ENCODE peak calls at places on chromosomes 16 and 17, in five cellular contexts. J, Y, O, C and S are unnamed samples.

GRCh38 chr16:88069397-88070168 is 118.3 kb downstream of the BANP start:
- DNase-seq in J (no peak), Y (no peak), O (no peak), C (no peak), S (no peak)

GRCh38 chr16:985237-985636 is 3.7 kb downstream of the SOX8 start:
- DNase-seq in J (no peak), Y (no peak), O (no peak), C (no peak), S (no peak)

GRCh38 chr17:48024149-48025039 is 13.2 kb downstream of the COPZ2 start:
- DNase-seq in J (peak), Y (peak), O (peak), C (no peak), S (peak)

GRCh38 chr17:77251622-77252021 is 110.9 kb downstream of the SEC14L1 start:
- DNase-seq in J (no peak), Y (no peak), O (no peak), C (no peak), S (no peak)

GRCh38 chr17:10036511-10037061 is 131.5 kb upstream of the RCVRN start:
- DNase-seq in J (peak), Y (no peak), O (no peak), C (no peak), S (no peak)

GRCh38 chr17:7650509-7651096 is at the start of gene ATP1B2:
- DNase-seq in J (peak), Y (peak), O (peak), C (peak), S (peak)

GRCh38 chr17:50864747-50865059 is 1.5 kb downstream of the TOB1 start:
- DNase-seq in J (no peak), Y (no peak), O (no peak), C (no peak), S (no peak)

GRCh38 chr16:867421-868385 is 67.2 kb upstream of the GNG13 start:
- DNase-seq in J (no peak), Y (no peak), O (no peak), C (no peak), S (no peak)

GRCh38 chr16:68526143-68526781 is 12.8 kb upstream of the ZFP90 start:
- DNase-seq in J (no peak), Y (no peak), O (no peak), C (no peak), S (no peak)

GRCh38 chr16:55701442-55702319 is 45.9 kb downstream of the SLC6A2 start:
- DNase-seq in J (peak), Y (peak), O (peak), C (peak), S (peak)

GRCh38 chr16:81451753-81452680 is 7.4 kb downstream of the CMIP start:
- DNase-seq in J (no peak), Y (no peak), O (no peak), C (no peak), S (no peak)

GRCh38 chr17:65627108-65627507 is 65.7 kb upstream of the AXIN2 start:
- DNase-seq in J (no peak), Y (no peak), O (no peak), C (no peak), S (no peak)

GRCh38 chr17:8997994-8998628 is 23.2 kb upstream of the NTN1 start:
- DNase-seq in J (peak), Y (peak), O (peak), C (peak), S (peak)

GRCh38 chr17:82967268-82968032 is 112.0 kb upstream of the METRNL start:
- DNase-seq in J (no peak), Y (no peak), O (no peak), C (no peak), S (no peak)

GRCh38 chr17:57050303-57050702 is 34.7 kb upstream of the AKAP1 start:
- DNase-seq in J (no peak), Y (no peak), O (no peak), C (no peak), S (no peak)

GRCh38 chr17:28471531-28472342 is 1.7 kb upstream of the SLC13A2 start:
- DNase-seq in J (no peak), Y (no peak), O (peak), C (no peak), S (peak)

GRCh38 chr17:47698749-47699535 is 5.0 kb downstream of the TBKBP1 start:
- DNase-seq in J (peak), Y (peak), O (peak), C (peak), S (peak)

GRCh38 chr17:47649972-47650524 is 329 bp downstream of the KPNB1 start:
- DNase-seq in J (no peak), Y (no peak), O (peak), C (no peak), S (no peak)

GRCh38 chr16:20833081-20833480 is 26.8 kb downstream of the REXO5 start:
- DNase-seq in J (no peak), Y (no peak), O (no peak), C (no peak), S (no peak)

GRCh38 chr16:35572186-35572585 is 2112.8 kb downstream of the TP53TG3F start:
- DNase-seq in J (no peak), Y (no peak), O (no peak), C (no peak), S (no peak)

GRCh38 chr16:59543641-59544040 is 809.5 kb upstream of the GOT2 start:
- DNase-seq in J (no peak), Y (no peak), O (peak), C (no peak), S (peak)

GRCh38 chr16:3246002-3246401 is 10.4 kb downstream of the MEFV start:
- DNase-seq in J (no peak), Y (no peak), O (no peak), C (no peak), S (no peak)

GRCh38 chr16:67936124-67936875 is at the start of gene PSMB10:
- DNase-seq in J (peak), Y (peak), O (peak), C (peak), S (peak)

GRCh38 chr16:56972403-56972802 is 10.7 kb downstream of the CETP start:
- DNase-seq in J (no peak), Y (no peak), O (no peak), C (no peak), S (no peak)

GRCh38 chr16:1825381-1825863 is 1.2 kb downstream of the HAGH start:
- DNase-seq in J (no peak), Y (no peak), O (no peak), C (no peak), S (no peak)

GRCh38 chr17:79619196-79619595 is 8.3 kb upstream of the RBFOX3 start:
- DNase-seq in J (no peak), Y (peak), O (no peak), C (no peak), S (no peak)

GRCh38 chr17:74780443-74781238 is 4.5 kb upstream of the NAT9 start:
- DNase-seq in J (no peak), Y (peak), O (no peak), C (no peak), S (peak)

GRCh38 chr17:1997587-1998425 is 27.3 kb downstream of the RTN4RL1 start:
- DNase-seq in J (no peak), Y (peak), O (no peak), C (no peak), S (no peak)

GRCh38 chr16:84839956-84840355 is 20.2 kb downstream of the CRISPLD2 start:
- DNase-seq in J (no peak), Y (peak), O (no peak), C (peak), S (peak)

GRCh38 chr16:30949655-30950515 is 1.0 kb downstream of the ORAI3 start:
- DNase-seq in J (peak), Y (peak), O (peak), C (peak), S (peak)

GRCh38 chr17:17416400-17417360 is 60.1 kb upstream of the MED9 start:
- DNase-seq in J (no peak), Y (no peak), O (peak), C (peak), S (peak)

GRCh38 chr16:46715769-46716305 is 26.4 kb downstream of the ORC6 start:
- DNase-seq in J (peak), Y (no peak), O (no peak), C (no peak), S (no peak)

GRCh38 chr17:8062435-8062806 is 23.6 kb downstream of the ALOX15B start:
- DNase-seq in J (no peak), Y (no peak), O (no peak), C (peak), S (peak)

GRCh38 chr17:77874303-77875050 is 84.0 kb upstream of the TNRC6C start:
- DNase-seq in J (no peak), Y (no peak), O (no peak), C (no peak), S (no peak)

GRCh38 chr17:4947411-4948165 is 742 bp downstream of the PFN1 start:
- DNase-seq in J (peak), Y (peak), O (no peak), C (peak), S (peak)

GRCh38 chr17:37489197-37490001 is at the start of gene DUSP14:
- DNase-seq in J (peak), Y (peak), O (peak), C (peak), S (peak)
- TF ChIP-seq CTCF in J (no peak), Y (no peak), O (no peak), C (no peak), S (no peak)

GRCh38 chr17:63524051-63524450 is 893 bp downstream of the KCNH6 start:
- DNase-seq in J (no peak), Y (no peak), O (no peak), C (no peak), S (no peak)
- TF ChIP-seq CTCF in J (no peak), Y (no peak), O (no peak), C (no peak), S (no peak)

DNA sequence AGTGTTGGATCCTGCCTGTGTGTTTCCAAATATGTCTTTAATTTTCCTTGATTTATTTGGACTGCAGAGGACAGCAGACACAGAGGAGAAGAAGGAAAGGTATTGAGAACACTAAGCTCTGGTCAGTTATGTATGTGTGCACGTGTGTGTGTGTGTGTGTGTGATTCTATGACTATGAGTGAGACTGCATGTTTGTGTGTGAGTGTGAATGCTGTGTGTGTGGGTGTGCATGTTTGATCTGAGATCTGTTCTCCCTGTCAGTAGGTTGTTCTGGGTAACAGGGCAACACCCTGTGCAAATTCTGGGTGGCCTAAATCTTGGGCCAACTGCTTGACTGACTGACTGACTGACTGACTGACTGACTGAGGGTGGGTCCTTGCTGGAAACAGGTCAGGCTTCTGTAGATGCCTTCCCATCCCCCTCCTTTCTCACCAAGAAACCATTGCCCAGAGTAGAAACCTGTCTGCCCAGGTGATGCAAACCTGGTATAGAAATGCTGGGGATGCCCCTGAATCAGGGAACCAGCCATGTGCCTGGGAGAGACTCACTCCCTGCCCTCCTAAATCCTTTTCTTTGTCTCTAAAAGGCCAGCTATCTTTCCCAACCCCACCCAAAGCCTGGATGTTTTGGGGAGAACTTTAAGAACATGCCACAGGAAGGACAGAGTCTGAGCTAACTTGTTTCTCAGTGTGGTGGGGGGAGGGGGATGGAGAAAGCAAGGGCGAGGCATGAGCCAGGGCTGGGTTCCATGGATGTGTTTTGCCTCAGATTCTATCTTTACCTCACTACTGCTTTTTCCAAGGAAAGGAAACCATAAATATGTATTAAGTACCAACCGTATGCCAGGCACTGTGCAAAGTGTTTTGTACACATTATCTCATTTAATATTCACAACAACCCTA is 4.4 kb upstream of the NR1D1 start:
- DNase-seq in J (no peak), Y (no peak), O (peak), C (no peak), S (no peak)
- TF ChIP-seq CTCF in J (no peak), Y (no peak), O (no peak), C (no peak), S (no peak)

GRCh38 chr17:19507673-19508326 is 25.9 kb upstream of the SLC47A1 start:
- DNase-seq in J (peak), Y (peak), O (peak), C (peak), S (peak)
- TF ChIP-seq CTCF in J (no peak), Y (no peak), O (no peak), C (no peak), S (no peak)

DNA sequence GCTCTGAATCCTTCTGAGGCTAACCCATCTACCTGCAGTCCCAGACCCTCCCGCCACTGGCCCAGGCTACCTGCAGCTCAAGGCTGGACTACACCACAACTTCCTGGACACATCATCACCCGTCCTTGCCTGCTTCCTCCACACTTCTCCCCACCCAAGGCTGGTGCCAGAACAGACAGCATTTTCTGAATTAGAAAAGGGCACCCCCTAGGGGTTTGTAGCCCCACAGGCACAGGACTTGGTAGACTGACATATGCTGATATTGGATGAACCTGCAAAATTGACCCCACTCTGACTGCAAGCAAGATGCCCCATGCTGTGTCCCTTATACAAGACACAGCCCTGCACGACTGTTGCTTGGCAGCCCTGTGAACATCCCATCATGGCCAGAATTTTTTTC is 271.5 kb upstream of the C16orf82 start:
- DNase-seq in J (no peak), Y (peak), O (no peak), C (no peak), S (no peak)
- TF ChIP-seq CTCF in J (no peak), Y (peak), O (no peak), C (no peak), S (no peak)

DNA sequence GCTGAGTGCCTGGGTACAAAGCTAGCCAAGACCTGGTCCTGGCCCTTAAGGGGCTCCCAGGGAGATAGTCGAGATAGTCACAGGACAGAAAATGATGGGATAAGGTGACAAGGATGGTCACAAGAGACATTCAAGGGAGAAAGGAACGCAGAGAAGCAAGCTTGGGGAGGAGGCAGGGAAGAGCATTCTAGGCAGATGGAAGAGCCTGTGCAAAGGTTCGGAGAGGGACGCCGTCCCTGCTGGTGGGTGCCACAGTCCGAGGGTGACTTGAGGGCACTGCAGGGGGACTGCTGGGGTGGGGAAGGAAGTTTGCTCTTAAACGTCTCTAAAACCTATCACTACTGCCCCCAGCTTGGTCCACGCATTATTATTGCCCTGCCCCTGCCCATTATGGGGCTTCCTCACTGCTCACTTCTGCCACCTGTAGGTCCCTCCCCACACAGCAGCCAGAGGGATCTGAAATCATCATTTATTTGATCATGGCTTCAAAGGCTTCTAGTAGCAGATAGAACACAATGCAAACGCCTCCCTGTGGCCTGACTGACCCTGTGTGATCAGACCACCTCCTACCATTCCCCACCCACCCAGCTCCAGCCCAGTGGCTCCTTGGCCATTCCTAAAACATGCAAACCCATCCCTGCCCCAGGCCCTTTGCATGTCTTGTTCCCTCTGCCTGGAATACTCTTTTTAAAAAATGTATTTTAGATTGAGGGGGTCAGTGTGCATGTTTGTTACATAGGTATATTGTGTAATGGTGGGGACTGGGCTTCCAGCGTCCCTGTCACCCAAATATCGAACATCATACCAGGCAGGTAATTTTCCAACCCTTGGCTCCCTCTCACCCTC is 60.3 kb downstream of the RMI2 start:
- DNase-seq in J (no peak), Y (peak), O (peak), C (peak), S (peak)
- TF ChIP-seq CTCF in J (peak), Y (peak), O (peak), C (peak), S (peak)

GRCh38 chr16:4574919-4575705 is 19.0 kb downstream of the C16orf96 start:
- DNase-seq in J (no peak), Y (peak), O (no peak), C (no peak), S (no peak)
- TF ChIP-seq CTCF in J (no peak), Y (no peak), O (no peak), C (no peak), S (no peak)